ENCODE peak calls at places on chromosome 14, in seven cellular contexts. J, V, Q, L, A, N and P are unnamed samples.

GRCh38 chr14:58100735-58101368 is 51.2 kb downstream of the ARMH4 start:
- DNase-seq in J (no peak), V (no peak), Q (no peak), L (peak; percentile 22), A (no peak), N (no peak), P (no peak)

GRCh38 chr14:89794096-89794495 is 160.4 kb downstream of the EFCAB11 start:
- DNase-seq in J (no peak), V (no peak), Q (no peak), L (no peak), A (no peak), N (no peak), P (no peak)

GRCh38 chr14:73771848-73772705 is 57.9 kb upstream of the PNMA1 start:
- DNase-seq in J (peak; percentile 82), V (peak; percentile 85), Q (peak; percentile 74), L (peak; percentile 89), A (no peak), N (peak; percentile 84), P (peak; percentile 78)

GRCh38 chr14:101809671-101810514 is 48.4 kb downstream of the PPP2R5C start:
- DNase-seq in J (peak; percentile 95), V (peak; percentile 91), Q (peak; percentile 90), L (peak; percentile 97), A (peak; percentile 59), N (peak; percentile 85), P (peak; percentile 86)

GRCh38 chr14:69711471-69712216 is 55.3 kb upstream of the SRSF5 start:
- DNase-seq in J (no peak), V (no peak), Q (no peak), L (no peak), A (no peak), N (no peak), P (no peak)

GRCh38 chr14:44529026-44529425 is 21.9 kb upstream of the FSCB start:
- DNase-seq in J (no peak), V (no peak), Q (no peak), L (no peak), A (no peak), N (no peak), P (no peak)

GRCh38 chr14:61365667-61366194 is 44.4 kb downstream of the PRKCH start:
- DNase-seq in J (no peak), V (no peak), Q (no peak), L (peak; percentile 49), A (no peak), N (no peak), P (no peak)

GRCh38 chr14:102774391-102775153 is 2.7 kb upstream of the TRAF3 start:
- DNase-seq in J (peak; percentile 79), V (peak; percentile 77), Q (peak; percentile 52), L (peak; percentile 81), A (peak; percentile 53), N (peak; percentile 84), P (peak; percentile 78)

GRCh38 chr14:33946679-33947078 is 4.2 kb downstream of the EGLN3 start:
- DNase-seq in J (no peak), V (no peak), Q (no peak), L (no peak), A (no peak), N (no peak), P (no peak)

GRCh38 chr14:38302034-38302433 is 46.1 kb upstream of the CLEC14A start:
- DNase-seq in J (no peak), V (no peak), Q (no peak), L (no peak), A (no peak), N (no peak), P (no peak)

GRCh38 chr14:102196008-102196407 is 56.3 kb downstream of the WDR20 start:
- DNase-seq in J (no peak), V (no peak), Q (no peak), L (no peak), A (no peak), N (no peak), P (no peak)

GRCh38 chr14:55777867-55778266 is 197.9 kb downstream of the KTN1 start:
- DNase-seq in J (no peak), V (no peak), Q (no peak), L (no peak), A (no peak), N (no peak), P (no peak)

GRCh38 chr14:42027271-42027670 is 420.6 kb downstream of the LRFN5 start:
- DNase-seq in J (peak; percentile 61), V (no peak), Q (no peak), L (peak; percentile 1), A (no peak), N (no peak), P (no peak)

GRCh38 chr14:51727526-51727925 is 75.8 kb downstream of the FRMD6 start:
- DNase-seq in J (no peak), V (no peak), Q (no peak), L (no peak), A (no peak), N (no peak), P (no peak)

GRCh38 chr14:89422952-89423345 is 5.9 kb upstream of the FOXN3 start:
- DNase-seq in J (no peak), V (no peak), Q (no peak), L (no peak), A (no peak), N (no peak), P (no peak)

GRCh38 chr14:94119071-94119470 is 8.5 kb downstream of the IFI27 start:
- DNase-seq in J (no peak), V (no peak), Q (peak; percentile 5), L (no peak), A (no peak), N (no peak), P (no peak)

GRCh38 chr14:27002179-27002578 is 404.3 kb upstream of the NOVA1 start:
- DNase-seq in J (peak; percentile 69), V (no peak), Q (no peak), L (peak; percentile 66), A (no peak), N (no peak), P (no peak)

GRCh38 chr14:104886690-104887622 is 21.9 kb downstream of the CEP170B start:
- DNase-seq in J (no peak), V (no peak), Q (peak; percentile 14), L (no peak), A (no peak), N (peak; percentile 6), P (no peak)

GRCh38 chr14:57533214-57533613 is 39.6 kb upstream of the CCDC198 start:
- DNase-seq in J (peak; percentile 26), V (no peak), Q (no peak), L (peak; percentile 25), A (no peak), N (no peak), P (no peak)

GRCh38 chr14:31336646-31337045 is 83.7 kb downstream of the HEATR5A start:
- DNase-seq in J (peak; percentile 93), V (no peak), Q (no peak), L (peak; percentile 94), A (no peak), N (no peak), P (no peak)

GRCh38 chr14:105305769-105306168 is 5.0 kb upstream of the BRF1 start:
- DNase-seq in J (no peak), V (peak; percentile 25), Q (no peak), L (no peak), A (no peak), N (no peak), P (no peak)

GRCh38 chr14:22886500-22887259 is 3.7 kb downstream of the REM2 start:
- DNase-seq in J (peak; percentile 65), V (peak; percentile 92), Q (peak; percentile 76), L (peak; percentile 60), A (peak; percentile 65), N (peak; percentile 92), P (peak; percentile 89)

GRCh38 chr14:93231129-93231979 is 24.3 kb downstream of the UBR7 start:
- DNase-seq in J (peak; percentile 49), V (no peak), Q (no peak), L (peak; percentile 50), A (no peak), N (no peak), P (peak; percentile 39)

GRCh38 chr14:97456958-97457357 is 659.8 kb downstream of the VRK1 start:
- DNase-seq in J (peak; percentile 2), V (no peak), Q (no peak), L (no peak), A (no peak), N (peak; percentile 37), P (no peak)

GRCh38 chr14:38171197-38171596 is 36.5 kb upstream of the SSTR1 start:
- DNase-seq in J (no peak), V (no peak), Q (no peak), L (no peak), A (no peak), N (no peak), P (no peak)

DNA sequence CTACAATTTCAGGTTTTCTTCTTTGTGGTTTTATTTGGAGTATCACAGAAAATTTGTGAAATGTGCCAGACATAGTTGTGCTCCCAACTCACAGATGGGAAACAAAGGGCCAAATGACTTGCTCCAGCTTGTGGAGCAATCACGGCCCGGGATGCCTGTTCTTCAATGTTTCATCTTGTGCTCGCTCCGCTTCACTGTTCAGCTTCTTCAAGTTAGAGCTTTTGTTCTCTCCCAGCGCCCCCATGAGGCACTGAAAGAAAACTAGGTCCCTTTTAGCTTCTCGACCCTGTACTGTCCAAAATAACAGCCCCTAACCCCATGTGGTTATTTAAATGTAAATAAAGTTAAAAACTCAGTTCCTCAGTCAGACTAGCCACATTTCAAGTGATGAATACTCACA is 187.9 kb upstream of the STXBP6 start:
- DNase-seq in J (peak; percentile 30), V (peak; percentile 64), Q (no peak), L (peak; percentile 24), A (no peak), N (no peak), P (no peak)
- TF ChIP-seq CTCF in J (peak; percentile 51), V (peak; percentile 51), Q (no peak), L (no peak), A (peak; percentile 46), N (no peak), P (no peak)

GRCh38 chr14:68486033-68486732 is 306.7 kb downstream of the ZFP36L1 start:
- DNase-seq in J (no peak), V (no peak), Q (no peak), L (no peak), A (no peak), N (no peak), P (no peak)
- TF ChIP-seq CTCF in J (no peak), V (no peak), Q (no peak), L (no peak), A (no peak), N (no peak), P (no peak)

DNA sequence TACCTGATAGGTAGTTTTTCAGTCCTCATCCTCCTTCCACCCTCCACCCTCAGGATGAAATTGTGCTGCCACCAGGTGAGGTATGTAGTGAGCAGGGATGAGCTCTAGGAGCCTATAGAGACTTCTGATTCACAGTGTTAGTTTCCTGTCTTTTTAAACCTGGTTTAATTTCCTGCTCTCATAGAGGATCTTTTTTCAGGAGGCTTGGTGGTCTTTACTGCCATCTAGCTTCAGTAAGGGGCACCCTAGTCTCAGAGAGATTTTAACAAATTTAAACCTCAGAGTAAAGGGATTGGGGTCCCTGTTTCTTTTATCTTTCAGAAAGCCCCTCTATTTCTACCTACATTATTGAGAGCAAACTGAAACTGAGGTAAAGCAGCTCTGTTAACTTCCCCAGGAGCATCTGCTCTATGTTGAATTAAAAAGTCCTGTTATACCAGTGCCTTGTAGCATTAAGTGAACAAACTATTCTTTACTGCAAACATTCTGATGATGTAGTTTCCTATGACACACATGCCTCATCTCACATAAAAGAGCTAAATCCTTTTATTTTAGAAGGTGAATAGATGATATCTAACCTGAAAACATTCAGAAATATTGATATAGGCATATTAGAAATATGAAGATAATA is 172.2 kb upstream of the DDHD1 start:
- DNase-seq in J (peak; percentile 32), V (no peak), Q (no peak), L (peak; percentile 24), A (no peak), N (no peak), P (no peak)
- TF ChIP-seq CTCF in J (peak; percentile 61), V (peak; percentile 64), Q (no peak), L (no peak), A (no peak), N (peak; percentile 39), P (peak; percentile 47)

GRCh38 chr14:59188461-59189280 is at the start of gene DAAM1:
- DNase-seq in J (peak; percentile 97), V (peak; percentile 99), Q (peak; percentile 99), L (peak; percentile 99), A (peak; percentile 85), N (peak; percentile 96), P (peak; percentile 93)
- TF ChIP-seq CTCF in J (no peak), V (no peak), Q (peak; percentile 16), L (no peak), A (no peak), N (no peak), P (no peak)